ENCODE peak calls at places on chromosome 14, in four cellular contexts. E is tibial nerve, A is cardiac fibroblast, R is ovary. T is an unnamed sample.

GRCh38 chr14:70709726-70710382 is 68.1 kb downstream of the TTC9 start:
- DNase-seq in E (no peak), A (no peak), R (no peak), T (no peak)

GRCh38 chr14:93764211-93764659 is 24.1 kb downstream of the PRIMA1 start:
- DNase-seq in E (no peak), A (no peak), R (no peak), T (peak)

GRCh38 chr14:81245771-81246170 is 25.0 kb upstream of the GTF2A1 start:
- DNase-seq in E (no peak), A (no peak), R (no peak), T (no peak)

GRCh38 chr14:104953896-104954656 is 24.1 kb downstream of the AHNAK2 start:
- DNase-seq in E (no peak), A (no peak), R (no peak), T (no peak)

GRCh38 chr14:49481099-49481498 is 105.1 kb downstream of the RPS29 start:
- DNase-seq in E (no peak), A (no peak), R (no peak), T (no peak)

GRCh38 chr14:38705220-38705619 is 397.8 kb downstream of the SEC23A start:
- DNase-seq in E (no peak), A (no peak), R (no peak), T (no peak)

GRCh38 chr14:88553886-88554457 is 835 bp downstream of the PTPN21 start:
- DNase-seq in E (no peak), A (peak), R (peak), T (peak)

GRCh38 chr14:70962935-70963334 is 55.7 kb downstream of the PCNX1 start:
- DNase-seq in E (no peak), A (no peak), R (no peak), T (no peak)

GRCh38 chr14:77543637-77544334 is 45.2 kb upstream of the ISM2 start:
- DNase-seq in E (no peak), A (peak), R (no peak), T (peak)

GRCh38 chr14:99716091-99716849 is 32.2 kb downstream of the CYP46A1 start:
- DNase-seq in E (no peak), A (no peak), R (no peak), T (no peak)

GRCh38 chr14:70018713-70019201 is 139.5 kb downstream of the SMOC1 start:
- DNase-seq in E (peak), A (peak), R (peak), T (peak)

GRCh38 chr14:49497725-49498348 is 88.3 kb downstream of the RPS29 start:
- DNase-seq in E (no peak), A (peak), R (no peak), T (peak)

GRCh38 chr14:65487783-65488578 is 75.5 kb downstream of the FUT8 start:
- DNase-seq in E (no peak), A (no peak), R (no peak), T (no peak)

GRCh38 chr14:21059842-21060589 is 2.4 kb downstream of the RNASE8 start:
- DNase-seq in E (no peak), A (no peak), R (no peak), T (no peak)

GRCh38 chr14:56608682-56609081 is 29.1 kb downstream of the TMEM260 start:
- DNase-seq in E (no peak), A (no peak), R (no peak), T (peak)

DNA sequence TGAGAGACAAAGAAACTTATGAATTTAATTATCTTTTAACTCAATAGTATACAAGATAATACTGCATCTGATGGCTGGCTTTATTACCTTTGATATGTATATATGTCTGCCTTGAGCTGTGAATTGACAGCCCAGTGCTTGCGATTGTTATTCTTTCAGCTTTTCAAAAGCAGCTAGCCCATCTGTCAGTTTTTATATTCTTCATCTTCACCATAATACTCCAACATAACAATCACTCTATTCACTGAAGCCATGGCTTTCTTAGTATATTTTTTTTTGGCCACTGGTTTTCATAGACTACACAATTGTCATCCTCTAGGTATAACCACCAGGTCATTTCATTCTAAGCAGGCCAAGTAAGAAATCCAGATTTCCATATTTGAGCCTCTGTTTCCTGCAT is 1026.1 kb downstream of the FSCB start:
- DNase-seq in E (no peak), A (no peak), R (no peak), T (no peak)
- H3K4me3 ChIP-seq in E (no peak), A (no peak), R (no peak), T (no peak)

DNA sequence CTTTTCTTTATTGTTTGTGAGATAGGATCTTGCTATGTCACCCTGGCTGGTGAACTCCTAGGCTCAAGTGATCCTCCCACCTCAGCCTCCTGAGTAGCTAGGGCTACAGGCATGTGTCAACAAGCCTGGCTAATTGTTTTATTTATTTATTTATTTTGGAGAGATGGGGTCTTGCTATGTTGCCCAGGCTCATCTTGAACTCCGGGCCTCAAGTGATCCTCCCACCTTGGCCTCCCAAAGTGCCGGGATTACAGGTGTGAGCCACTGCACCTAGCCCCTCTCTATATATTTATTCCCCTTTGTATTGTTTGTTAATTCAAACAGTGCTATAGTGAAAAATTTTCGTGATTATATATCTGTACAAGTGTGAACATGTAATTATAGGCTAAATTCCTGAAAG is 123.3 kb downstream of the DAAM1 start:
- DNase-seq in E (no peak), A (no peak), R (no peak), T (no peak)
- TF ChIP-seq CTCF in E (no peak), A (no peak), R (no peak), T (no peak)

GRCh38 chr14:75434557-75435248 is 6.9 kb downstream of the JDP2 start:
- DNase-seq in E (no peak), A (no peak), R (no peak), T (peak)

GRCh38 chr14:75432406-75432805 is 4.6 kb downstream of the JDP2 start:
- DNase-seq in E (no peak), A (no peak), R (no peak), T (no peak)

GRCh38 chr14:75437201-75438143 is 9.7 kb downstream of the JDP2 start:
- DNase-seq in E (no peak), A (no peak), R (no peak), T (no peak)

GRCh38 chr14:75433631-75434556 is 6.1 kb downstream of the JDP2 start:
- DNase-seq in E (no peak), A (no peak), R (no peak), T (peak)

DNA sequence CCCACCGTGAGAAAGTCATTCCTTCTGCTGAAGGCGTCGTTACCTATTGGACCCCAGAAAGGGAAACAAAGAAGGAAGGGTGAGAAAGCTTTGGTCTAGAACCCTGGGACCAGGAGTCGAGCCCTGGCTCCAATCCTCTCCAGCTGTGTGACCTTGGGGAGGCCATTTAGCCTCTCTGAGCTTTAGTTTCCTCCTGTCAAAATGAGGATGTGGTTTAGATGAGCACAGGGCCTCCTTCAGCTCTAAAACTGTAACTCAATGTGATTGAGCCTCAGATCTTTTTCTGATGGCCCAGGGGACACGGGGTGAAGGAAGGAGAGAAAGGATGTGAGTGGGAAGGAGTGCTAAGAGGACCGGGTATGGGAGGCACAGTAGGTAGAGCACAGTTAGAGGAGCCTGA is 7.7 kb downstream of the JDP2 start:
- DNase-seq in E (no peak), A (no peak), R (no peak), T (no peak)
- H3K4me3 ChIP-seq in E (no peak), A (no peak), R (no peak), T (no peak)

DNA sequence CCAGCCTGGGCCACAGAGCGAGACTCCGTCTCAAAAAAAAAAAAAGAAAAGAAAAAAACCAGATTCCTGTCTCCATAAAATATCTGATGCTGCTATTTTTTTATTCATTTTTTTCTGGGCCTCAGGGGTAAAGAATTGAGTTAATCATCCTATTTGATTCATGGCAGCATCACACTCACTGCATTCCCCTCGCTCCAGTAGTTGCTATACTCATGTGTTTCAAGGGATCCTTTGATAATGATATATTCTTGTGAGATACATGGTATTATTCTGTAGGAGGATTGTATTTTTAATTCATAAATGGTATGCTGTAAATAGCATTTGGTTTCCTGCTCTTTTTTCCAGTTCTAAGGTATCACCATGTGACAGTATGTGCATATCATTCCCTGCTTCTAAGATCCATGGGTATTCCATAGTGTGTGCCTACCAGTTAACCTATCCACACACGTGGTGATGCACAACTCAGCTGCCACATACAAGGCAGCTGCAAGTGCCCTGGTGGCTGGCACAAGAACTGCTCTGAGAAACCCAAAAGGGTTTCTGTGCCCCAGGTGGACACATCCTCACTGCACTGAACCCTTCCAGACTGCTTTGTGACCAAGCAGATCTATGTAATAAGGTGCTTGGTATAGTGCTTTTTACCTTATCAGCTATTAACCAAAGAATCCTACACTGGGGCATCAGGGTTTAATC is 74.7 kb downstream of the ZFP36L1 start:
- DNase-seq in E (no peak), A (no peak), R (no peak), T (no peak)
- TF ChIP-seq CTCF in E (no peak), A (peak), R (no peak), T (peak)

GRCh38 chr14:22808388-22809209 is 6.6 kb downstream of the SLC7A7 start:
- DNase-seq in E (no peak), A (no peak), R (no peak), T (no peak)
- H3K4me3 ChIP-seq in E (no peak), A (no peak), R (no peak), T (no peak)

DNA sequence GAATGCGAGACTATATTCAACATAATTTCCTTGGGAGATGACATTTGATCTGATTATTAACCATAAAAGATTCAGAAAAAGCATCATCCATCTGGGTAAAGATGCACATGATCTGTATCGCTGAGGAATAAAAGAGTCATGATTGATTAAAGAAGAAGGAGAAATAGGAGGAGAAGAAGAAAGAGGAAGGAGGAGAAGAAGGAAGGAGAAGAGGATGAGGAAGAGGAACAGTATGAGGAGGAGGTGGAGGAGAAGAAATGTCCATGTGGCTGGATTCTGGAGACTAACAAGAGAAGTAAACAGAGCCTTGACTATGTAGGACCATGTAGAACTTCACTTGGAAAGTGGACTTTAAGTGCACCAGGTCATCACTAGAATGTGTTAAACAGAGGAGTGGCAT is 947.4 kb downstream of the LRFN5 start:
- DNase-seq in E (no peak), A (no peak), R (no peak), T (no peak)
- TF ChIP-seq CTCF in E (no peak), A (no peak), R (no peak), T (no peak)

GRCh38 chr14:62694075-62694474 is 351.2 kb downstream of the KCNH5 start:
- DNase-seq in E (no peak), A (peak), R (no peak), T (peak)

GRCh38 chr14:62692490-62693106 is 352.7 kb downstream of the KCNH5 start:
- DNase-seq in E (no peak), A (peak), R (no peak), T (peak)

GRCh38 chr14:62687818-62688217 is 357.4 kb downstream of the KCNH5 start:
- DNase-seq in E (no peak), A (no peak), R (no peak), T (no peak)

GRCh38 chr14:62689741-62690140 is 355.5 kb downstream of the KCNH5 start:
- DNase-seq in E (no peak), A (no peak), R (no peak), T (no peak)

GRCh38 chr14:62691613-62692489 is 353.4 kb downstream of the KCNH5 start:
- DNase-seq in E (no peak), A (peak), R (peak), T (peak)
- H3K4me3 ChIP-seq in E (no peak), A (no peak), R (no peak), T (no peak)

GRCh38 chr14:61160798-61161197 is 120.3 kb downstream of the TMEM30B start:
- DNase-seq in E (no peak), A (no peak), R (no peak), T (no peak)
- TF ChIP-seq CTCF in E (no peak), A (no peak), R (no peak), T (no peak)

GRCh38 chr14:44113769-44114730 is 393.0 kb downstream of the FSCB start:
- DNase-seq in E (no peak), A (no peak), R (no peak), T (no peak)
- H3K4me3 ChIP-seq in E (no peak), A (no peak), R (no peak), T (no peak)

T was measured in fibroblast of villous mesenchyme.